ENCODE peak calls at places on chromosomes 16 and 17, in six cellular contexts. One of them, this sample, is unnamed.

GRCh38 chr17:75589919-75590303 is 2.3 kb downstream of the MYO15B start:
- DNase-seq in AG10803: no peak
- DNase-seq in tibial artery: no peak
- DNase-seq in epithelial cell of esophagus: no peak
- DNase-seq in nephron progenitor cell: no peak
- DNase-seq in cardiac fibroblast: no peak
- DNase-seq in this sample: no peak

GRCh38 chr17:28553000-28553505 is 629 bp upstream of the UNC119 start:
- DNase-seq in AG10803: no peak
- DNase-seq in tibial artery: no peak
- DNase-seq in epithelial cell of esophagus: no peak
- DNase-seq in nephron progenitor cell: no peak
- DNase-seq in cardiac fibroblast: no peak
- DNase-seq in this sample: no peak

GRCh38 chr16:64121473-64121872 is 1000.4 kb downstream of the CDH11 start:
- DNase-seq in AG10803: peak; percentile 54
- DNase-seq in tibial artery: no peak
- DNase-seq in epithelial cell of esophagus: peak; percentile 65
- DNase-seq in nephron progenitor cell: no peak
- DNase-seq in cardiac fibroblast: peak; percentile 74
- DNase-seq in this sample: no peak

GRCh38 chr16:50351116-50351515 is 17.7 kb downstream of the BRD7 start:
- DNase-seq in AG10803: no peak
- DNase-seq in tibial artery: no peak
- DNase-seq in epithelial cell of esophagus: no peak
- DNase-seq in nephron progenitor cell: no peak
- DNase-seq in cardiac fibroblast: peak; percentile 18
- DNase-seq in this sample: no peak

GRCh38 chr17:67784364-67785121 is 40.8 kb upstream of the BPTF start:
- DNase-seq in AG10803: no peak
- DNase-seq in tibial artery: no peak
- DNase-seq in epithelial cell of esophagus: no peak
- DNase-seq in nephron progenitor cell: no peak
- DNase-seq in cardiac fibroblast: no peak
- DNase-seq in this sample: no peak

GRCh38 chr17:74213897-74214386 is 571 bp downstream of the TTYH2 start:
- DNase-seq in AG10803: no peak
- DNase-seq in tibial artery: peak; percentile 39
- DNase-seq in epithelial cell of esophagus: no peak
- DNase-seq in nephron progenitor cell: no peak
- DNase-seq in cardiac fibroblast: no peak
- DNase-seq in this sample: no peak

GRCh38 chr17:58231644-58232043 is 6.7 kb upstream of the LPO start:
- DNase-seq in AG10803: peak; percentile 64
- DNase-seq in tibial artery: no peak
- DNase-seq in epithelial cell of esophagus: no peak
- DNase-seq in nephron progenitor cell: no peak
- DNase-seq in cardiac fibroblast: no peak
- DNase-seq in this sample: no peak

GRCh38 chr17:19384723-19385391 is 2.1 kb downstream of the MFAP4 start:
- DNase-seq in AG10803: peak; percentile 97
- DNase-seq in tibial artery: peak; percentile 94
- DNase-seq in epithelial cell of esophagus: peak; percentile 84
- DNase-seq in nephron progenitor cell: no peak
- DNase-seq in cardiac fibroblast: peak; percentile 89
- DNase-seq in this sample: no peak

GRCh38 chr16:74224828-74225227 is 71.8 kb upstream of the PSMD7 start:
- DNase-seq in AG10803: no peak
- DNase-seq in tibial artery: no peak
- DNase-seq in epithelial cell of esophagus: peak; percentile 47
- DNase-seq in nephron progenitor cell: no peak
- DNase-seq in cardiac fibroblast: peak; percentile 74
- DNase-seq in this sample: no peak

GRCh38 chr17:36600936-36601302 is 464 bp upstream of the MRM1 start:
- DNase-seq in AG10803: no peak
- DNase-seq in tibial artery: no peak
- DNase-seq in epithelial cell of esophagus: no peak
- DNase-seq in nephron progenitor cell: no peak
- DNase-seq in cardiac fibroblast: no peak
- DNase-seq in this sample: no peak

GRCh38 chr17:42784361-42784760 is 4.0 kb downstream of the WNK4 start:
- DNase-seq in AG10803: no peak
- DNase-seq in tibial artery: no peak
- DNase-seq in epithelial cell of esophagus: no peak
- DNase-seq in nephron progenitor cell: no peak
- DNase-seq in cardiac fibroblast: peak; percentile 14
- DNase-seq in this sample: no peak

DNA sequence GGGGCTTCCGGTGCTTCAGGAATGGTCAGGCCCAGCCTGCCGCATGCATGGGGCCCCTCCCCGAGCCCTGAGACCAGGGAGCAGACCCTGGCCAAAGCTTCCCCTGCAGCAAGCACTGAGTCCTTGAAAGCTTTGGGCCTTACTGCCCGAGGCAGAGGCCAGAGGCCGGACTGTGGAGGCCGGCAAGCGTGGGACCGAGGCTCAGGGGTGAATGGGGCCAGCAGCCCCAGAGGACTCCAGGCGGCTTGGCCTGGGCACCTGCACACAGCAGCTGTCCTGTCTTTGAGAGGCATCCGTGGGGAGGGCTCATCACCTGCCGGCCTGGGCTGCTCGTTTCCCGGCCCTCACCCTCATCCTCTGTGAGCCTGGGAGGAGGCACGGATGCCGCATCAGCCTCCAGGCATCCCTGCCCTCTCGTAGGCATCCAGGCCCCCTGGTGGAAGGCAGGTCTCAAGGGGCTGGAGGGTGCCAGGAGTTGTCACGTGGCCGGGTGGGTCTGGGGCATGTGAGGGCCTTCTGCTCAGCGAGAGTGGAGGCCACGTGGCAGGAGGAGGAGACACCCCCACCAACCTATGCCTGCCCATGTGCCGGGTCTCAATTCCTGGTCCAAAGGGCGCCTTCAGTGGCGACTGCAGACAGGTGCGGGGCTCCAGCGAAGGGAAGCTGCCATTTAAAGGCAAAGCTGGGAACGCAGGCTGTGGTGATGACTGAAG is 31.4 kb downstream of the CACNA1H start:
- DNase-seq in AG10803: no peak
- DNase-seq in tibial artery: no peak
- DNase-seq in epithelial cell of esophagus: no peak
- DNase-seq in nephron progenitor cell: no peak
- DNase-seq in cardiac fibroblast: no peak
- DNase-seq in this sample: no peak
- TF ChIP-seq CTCF in AG10803: no peak
- TF ChIP-seq CTCF in tibial artery: peak; percentile 26
- TF ChIP-seq CTCF in epithelial cell of esophagus: no peak
- TF ChIP-seq CTCF in nephron progenitor cell: no peak
- TF ChIP-seq CTCF in cardiac fibroblast: no peak
- TF ChIP-seq CTCF in this sample: no peak

DNA sequence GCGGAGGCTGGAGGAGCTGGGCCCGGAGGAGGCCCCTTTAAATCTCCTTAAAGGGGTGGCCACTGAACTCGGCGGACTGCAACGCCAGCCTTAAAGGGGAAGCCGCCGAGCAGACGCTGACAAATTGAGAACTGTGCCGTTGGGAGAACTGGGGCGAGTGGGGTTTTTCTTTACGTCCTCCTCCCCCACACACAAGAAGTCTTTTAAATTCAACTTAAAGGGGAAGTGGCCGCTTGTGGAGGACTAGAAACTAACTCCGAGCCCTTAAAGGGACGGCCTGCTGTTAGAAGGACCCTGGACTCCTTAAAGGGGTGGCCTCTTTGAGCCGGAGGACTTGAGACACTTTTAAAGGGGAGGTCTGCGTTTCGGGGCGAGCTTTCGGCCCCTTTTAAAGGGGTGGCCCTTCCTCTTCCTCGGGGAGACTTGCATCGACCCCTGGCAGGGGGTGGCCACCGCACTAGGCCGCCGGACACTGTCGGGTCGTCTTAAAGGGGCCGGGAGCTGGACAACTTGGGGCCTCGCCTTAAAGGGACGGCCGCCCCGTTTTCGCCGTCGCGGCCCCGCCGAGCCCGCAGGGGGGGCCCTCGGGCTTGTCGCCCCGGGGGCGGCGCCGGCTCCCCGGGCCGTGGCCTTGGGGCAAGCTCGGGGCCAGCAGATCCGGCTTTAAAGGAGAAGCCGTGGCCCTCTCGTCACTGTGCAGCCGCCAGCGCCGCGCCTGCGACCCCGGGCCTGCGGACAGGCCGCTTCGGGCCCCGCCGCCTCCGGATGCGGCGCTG is 688 bp downstream of the FBRS start:
- DNase-seq in AG10803: peak; percentile 98
- DNase-seq in tibial artery: peak; percentile 87
- DNase-seq in epithelial cell of esophagus: peak; percentile 98
- DNase-seq in nephron progenitor cell: peak; percentile 72
- DNase-seq in cardiac fibroblast: peak; percentile 98
- DNase-seq in this sample: peak; percentile 81
- TF ChIP-seq CTCF in AG10803: no peak
- TF ChIP-seq CTCF in tibial artery: peak; percentile 18
- TF ChIP-seq CTCF in epithelial cell of esophagus: no peak
- TF ChIP-seq CTCF in nephron progenitor cell: no peak
- TF ChIP-seq CTCF in cardiac fibroblast: no peak
- TF ChIP-seq CTCF in this sample: no peak

GRCh38 chr17:2057130-2057713 is 2.3 kb downstream of the HIC1 start:
- DNase-seq in AG10803: no peak
- DNase-seq in tibial artery: no peak
- DNase-seq in epithelial cell of esophagus: no peak
- DNase-seq in nephron progenitor cell: peak; percentile 57
- DNase-seq in cardiac fibroblast: peak; percentile 50
- DNase-seq in this sample: peak; percentile 51

GRCh38 chr17:2059125-2059836 is 4.4 kb downstream of the HIC1 start:
- DNase-seq in AG10803: no peak
- DNase-seq in tibial artery: peak; percentile 55
- DNase-seq in epithelial cell of esophagus: no peak
- DNase-seq in nephron progenitor cell: no peak
- DNase-seq in cardiac fibroblast: no peak
- DNase-seq in this sample: no peak

GRCh38 chr17:2059837-2060658 is 5.1 kb downstream of the HIC1 start:
- DNase-seq in AG10803: no peak
- DNase-seq in tibial artery: no peak
- DNase-seq in epithelial cell of esophagus: no peak
- DNase-seq in nephron progenitor cell: no peak
- DNase-seq in cardiac fibroblast: no peak
- DNase-seq in this sample: no peak

GRCh38 chr17:2057714-2058520 is 3.0 kb downstream of the HIC1 start:
- DNase-seq in AG10803: no peak
- DNase-seq in tibial artery: no peak
- DNase-seq in epithelial cell of esophagus: no peak
- DNase-seq in nephron progenitor cell: no peak
- DNase-seq in cardiac fibroblast: peak; percentile 70
- DNase-seq in this sample: no peak

DNA sequence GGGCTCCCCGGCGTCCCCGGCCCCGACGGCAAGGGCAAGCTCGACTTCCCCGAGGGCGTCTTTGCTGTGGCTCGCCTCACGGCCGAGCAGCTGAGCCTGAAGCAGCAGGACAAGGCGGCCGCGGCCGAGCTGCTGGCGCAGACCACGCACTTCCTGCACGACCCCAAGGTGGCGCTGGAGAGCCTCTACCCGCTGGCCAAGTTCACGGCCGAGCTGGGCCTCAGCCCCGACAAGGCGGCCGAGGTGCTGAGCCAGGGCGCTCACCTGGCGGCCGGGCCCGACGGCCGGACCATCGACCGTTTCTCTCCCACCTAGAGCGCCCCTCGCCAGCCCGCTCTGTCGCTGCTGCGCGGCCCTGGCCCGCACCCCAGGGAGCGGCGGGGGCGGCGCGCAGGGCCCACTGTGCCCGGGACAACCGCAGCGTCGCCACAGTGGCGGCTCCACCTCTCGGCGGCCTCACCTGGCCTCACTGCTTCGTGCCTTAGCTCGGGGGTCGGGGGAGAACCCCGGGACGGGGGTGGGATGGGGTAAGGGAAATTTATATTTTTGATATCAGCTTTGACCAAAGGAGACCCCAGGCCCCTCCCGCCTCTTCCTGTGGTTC is 3.7 kb downstream of the HIC1 start:
- DNase-seq in AG10803: no peak
- DNase-seq in tibial artery: peak; percentile 57
- DNase-seq in epithelial cell of esophagus: peak; percentile 70
- DNase-seq in nephron progenitor cell: peak; percentile 53
- DNase-seq in cardiac fibroblast: peak; percentile 90
- DNase-seq in this sample: peak; percentile 72
- TF ChIP-seq CTCF in AG10803: peak; percentile 41
- TF ChIP-seq CTCF in tibial artery: peak; percentile 50
- TF ChIP-seq CTCF in epithelial cell of esophagus: peak; percentile 56
- TF ChIP-seq CTCF in nephron progenitor cell: peak; percentile 45
- TF ChIP-seq CTCF in cardiac fibroblast: peak; percentile 75
- TF ChIP-seq CTCF in this sample: peak; percentile 72

GRCh38 chr17:41754066-41754465 is 19.6 kb upstream of the HAP1 start:
- DNase-seq in AG10803: no peak
- DNase-seq in tibial artery: no peak
- DNase-seq in epithelial cell of esophagus: no peak
- DNase-seq in nephron progenitor cell: no peak
- DNase-seq in cardiac fibroblast: no peak
- DNase-seq in this sample: no peak

GRCh38 chr17:41762841-41763240 is 23.7 kb downstream of the JUP start:
- DNase-seq in AG10803: no peak
- DNase-seq in tibial artery: no peak
- DNase-seq in epithelial cell of esophagus: no peak
- DNase-seq in nephron progenitor cell: no peak
- DNase-seq in cardiac fibroblast: no peak
- DNase-seq in this sample: no peak

GRCh38 chr17:41760878-41761277 is 25.6 kb downstream of the JUP start:
- DNase-seq in AG10803: no peak
- DNase-seq in tibial artery: no peak
- DNase-seq in epithelial cell of esophagus: no peak
- DNase-seq in nephron progenitor cell: no peak
- DNase-seq in cardiac fibroblast: no peak
- DNase-seq in this sample: no peak

GRCh38 chr17:41762391-41762790 is 24.1 kb downstream of the JUP start:
- DNase-seq in AG10803: no peak
- DNase-seq in tibial artery: no peak
- DNase-seq in epithelial cell of esophagus: no peak
- DNase-seq in nephron progenitor cell: no peak
- DNase-seq in cardiac fibroblast: no peak
- DNase-seq in this sample: no peak

GRCh38 chr17:41758601-41759000 is 24.2 kb upstream of the HAP1 start:
- DNase-seq in AG10803: no peak
- DNase-seq in tibial artery: no peak
- DNase-seq in epithelial cell of esophagus: no peak
- DNase-seq in nephron progenitor cell: no peak
- DNase-seq in cardiac fibroblast: no peak
- DNase-seq in this sample: no peak
- TF ChIP-seq CTCF in AG10803: no peak
- TF ChIP-seq CTCF in tibial artery: no peak
- TF ChIP-seq CTCF in epithelial cell of esophagus: no peak
- TF ChIP-seq CTCF in nephron progenitor cell: no peak
- TF ChIP-seq CTCF in cardiac fibroblast: no peak
- TF ChIP-seq CTCF in this sample: no peak

DNA sequence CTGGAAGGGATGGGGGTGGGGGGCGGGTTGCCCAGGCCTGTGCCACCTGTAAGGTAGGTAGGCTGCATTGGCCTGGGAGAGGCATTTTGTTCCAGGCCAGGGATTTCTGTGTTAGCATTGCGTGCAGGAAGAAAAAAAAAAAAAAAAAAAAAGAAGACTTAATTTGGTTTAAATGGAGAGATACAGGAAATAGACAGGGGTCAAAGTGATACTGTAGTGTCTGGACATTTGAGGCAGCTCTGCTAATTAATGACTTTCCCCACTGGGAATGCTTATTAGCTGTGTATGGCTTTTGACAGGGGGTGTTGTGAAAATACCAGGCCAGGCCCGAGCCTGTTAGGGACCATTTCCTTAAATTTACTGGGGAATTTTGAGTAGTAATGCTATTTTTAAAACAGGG is 927 bp downstream of the MAP2K4 start:
- DNase-seq in AG10803: no peak
- DNase-seq in tibial artery: no peak
- DNase-seq in epithelial cell of esophagus: no peak
- DNase-seq in nephron progenitor cell: no peak
- DNase-seq in cardiac fibroblast: no peak
- DNase-seq in this sample: no peak
- TF ChIP-seq CTCF in AG10803: no peak
- TF ChIP-seq CTCF in tibial artery: no peak
- TF ChIP-seq CTCF in epithelial cell of esophagus: no peak
- TF ChIP-seq CTCF in nephron progenitor cell: no peak
- TF ChIP-seq CTCF in cardiac fibroblast: no peak
- TF ChIP-seq CTCF in this sample: no peak

This sample was measured in glutamatergic neuron.